ENCODE peak calls at places on chromosome 17, in nine cellular contexts. One of them, this sample, is unnamed.
A peak's percentile ranks its signal among the peaks of the same experiment; 100 is the strongest.

GRCh38 chr17:62126292-62126691 is 61.2 kb upstream of the MED13 start:
- DNase-seq in Panc1: no peak
- DNase-seq in cardiac muscle cell: no peak
- DNase-seq in MM.1S: no peak
- DNase-seq in heart left ventricle: no peak
- DNase-seq in psoas muscle: no peak
- DNase-seq in endothelial cell of umbilical vein: no peak
- DNase-seq in lung: no peak
- DNase-seq in A673: no peak
- DNase-seq in this sample: no peak

GRCh38 chr17:43827596-43827995 is 5.3 kb downstream of the MPP3 start:
- DNase-seq in heart left ventricle: no peak
- DNase-seq in Panc1: no peak
- DNase-seq in MM.1S: no peak
- DNase-seq in cardiac muscle cell: no peak
- DNase-seq in lung: no peak
- DNase-seq in A673: no peak
- DNase-seq in psoas muscle: no peak
- DNase-seq in endothelial cell of umbilical vein: no peak
- DNase-seq in this sample: no peak

GRCh38 chr17:42301022-42301421 is 12.7 kb downstream of the STAT5A start:
- DNase-seq in Panc1: no peak
- DNase-seq in cardiac muscle cell: no peak
- DNase-seq in heart left ventricle: no peak
- DNase-seq in endothelial cell of umbilical vein: no peak
- DNase-seq in lung: no peak
- DNase-seq in A673: no peak
- DNase-seq in MM.1S: no peak
- DNase-seq in psoas muscle: no peak
- DNase-seq in this sample: no peak

GRCh38 chr17:7862692-7863437 is 5.1 kb downstream of the CYB5D1 start:
- DNase-seq in psoas muscle: no peak
- DNase-seq in A673: peak; percentile 80
- DNase-seq in heart left ventricle: peak; percentile 49
- DNase-seq in cardiac muscle cell: peak; percentile 65
- DNase-seq in Panc1: no peak
- DNase-seq in lung: no peak
- DNase-seq in MM.1S: no peak
- DNase-seq in endothelial cell of umbilical vein: peak; percentile 57
- DNase-seq in this sample: peak; percentile 62

GRCh38 chr17:65099941-65100315 is 37.2 kb upstream of the RGS9 start:
- DNase-seq in A673: peak; percentile 33
- DNase-seq in Panc1: peak; percentile 62
- DNase-seq in cardiac muscle cell: peak; percentile 78
- DNase-seq in lung: no peak
- DNase-seq in heart left ventricle: no peak
- DNase-seq in endothelial cell of umbilical vein: no peak
- DNase-seq in psoas muscle: peak; percentile 74
- DNase-seq in MM.1S: peak; percentile 50
- DNase-seq in this sample: no peak

GRCh38 chr17:32541640-32542039 is 54.8 kb downstream of the CDK5R1 start:
- DNase-seq in Panc1: no peak
- DNase-seq in psoas muscle: no peak
- DNase-seq in heart left ventricle: no peak
- DNase-seq in MM.1S: no peak
- DNase-seq in endothelial cell of umbilical vein: no peak
- DNase-seq in lung: no peak
- DNase-seq in cardiac muscle cell: no peak
- DNase-seq in A673: no peak
- DNase-seq in this sample: no peak

GRCh38 chr17:13353590-13353989 is 248.1 kb downstream of the HS3ST3A1 start:
- DNase-seq in cardiac muscle cell: peak; percentile 59
- DNase-seq in lung: no peak
- DNase-seq in A673: no peak
- DNase-seq in endothelial cell of umbilical vein: no peak
- DNase-seq in MM.1S: no peak
- DNase-seq in psoas muscle: no peak
- DNase-seq in heart left ventricle: peak; percentile 20
- DNase-seq in Panc1: no peak
- DNase-seq in this sample: peak; percentile 52

GRCh38 chr17:15260376-15261062 is 4.6 kb downstream of the PMP22 start:
- DNase-seq in MM.1S: no peak
- DNase-seq in endothelial cell of umbilical vein: peak; percentile 89
- DNase-seq in lung: peak; percentile 82
- DNase-seq in A673: peak; percentile 69
- DNase-seq in Panc1: no peak
- DNase-seq in heart left ventricle: peak; percentile 92
- DNase-seq in cardiac muscle cell: peak; percentile 94
- DNase-seq in psoas muscle: peak; percentile 95
- DNase-seq in this sample: peak; percentile 88

GRCh38 chr17:43952724-43953666 is 745 bp downstream of the PYY start:
- DNase-seq in Panc1: no peak
- DNase-seq in cardiac muscle cell: no peak
- DNase-seq in psoas muscle: no peak
- DNase-seq in heart left ventricle: no peak
- DNase-seq in MM.1S: no peak
- DNase-seq in lung: no peak
- DNase-seq in A673: no peak
- DNase-seq in endothelial cell of umbilical vein: no peak
- DNase-seq in this sample: no peak

GRCh38 chr17:44738214-44738906 is 20.4 kb upstream of the ADAM11 start:
- DNase-seq in Panc1: no peak
- DNase-seq in MM.1S: peak; percentile 35
- DNase-seq in endothelial cell of umbilical vein: no peak
- DNase-seq in psoas muscle: no peak
- DNase-seq in lung: no peak
- DNase-seq in cardiac muscle cell: no peak
- DNase-seq in A673: no peak
- DNase-seq in heart left ventricle: no peak
- DNase-seq in this sample: no peak

GRCh38 chr17:32103476-32104113 is 38.7 kb upstream of the RHOT1 start:
- DNase-seq in cardiac muscle cell: peak; percentile 54
- DNase-seq in heart left ventricle: no peak
- DNase-seq in psoas muscle: no peak
- DNase-seq in A673: no peak
- DNase-seq in Panc1: no peak
- DNase-seq in endothelial cell of umbilical vein: peak; percentile 74
- DNase-seq in MM.1S: no peak
- DNase-seq in lung: no peak
- DNase-seq in this sample: peak; percentile 23

GRCh38 chr17:75693500-75694481 is 26.7 kb downstream of the SAP30BP start:
- DNase-seq in endothelial cell of umbilical vein: peak; percentile 78
- DNase-seq in Panc1: no peak
- DNase-seq in cardiac muscle cell: peak; percentile 81
- DNase-seq in heart left ventricle: peak; percentile 72
- DNase-seq in psoas muscle: peak; percentile 95
- DNase-seq in lung: peak; percentile 81
- DNase-seq in MM.1S: no peak
- DNase-seq in A673: peak; percentile 93
- DNase-seq in this sample: peak; percentile 78

DNA sequence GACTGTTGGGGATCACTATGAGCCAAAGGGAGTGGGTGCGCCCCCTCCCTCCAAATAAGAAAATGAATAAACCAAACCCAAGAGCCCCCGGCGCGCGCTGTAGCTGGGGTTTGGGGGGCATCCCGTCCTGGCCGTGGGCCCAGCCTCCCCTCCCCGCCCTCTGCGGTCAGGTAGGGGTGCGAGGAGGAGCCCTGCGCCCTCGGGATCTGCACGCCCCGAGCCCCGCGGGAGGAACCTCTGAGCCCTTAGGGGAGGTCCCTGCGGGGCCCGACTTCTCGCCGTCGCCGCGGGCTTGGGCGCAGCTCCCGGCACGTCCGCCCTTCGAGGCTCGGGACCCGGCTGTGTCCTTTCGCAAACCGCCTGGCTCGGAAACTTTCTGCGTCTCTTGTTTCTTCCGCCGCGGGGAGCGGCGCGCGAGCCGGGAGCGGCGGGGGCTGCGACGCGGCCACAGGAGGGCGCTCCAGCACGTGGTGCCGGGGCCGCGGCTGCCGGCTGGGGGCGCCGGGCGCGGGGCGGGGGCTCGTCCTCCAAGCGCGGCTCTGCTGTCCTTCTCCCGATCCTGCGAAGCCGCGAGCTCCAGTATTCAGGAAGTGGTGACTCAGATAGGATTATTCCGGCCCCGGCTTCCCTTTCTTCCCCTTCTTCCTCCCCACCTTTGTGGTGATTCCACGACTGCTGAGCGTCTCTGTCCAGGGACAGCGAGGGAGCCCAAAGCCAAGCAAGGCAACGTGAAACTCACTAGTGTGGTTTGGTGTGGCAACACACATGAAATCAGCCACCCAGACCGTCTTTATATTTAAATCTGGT is 1.6 kb downstream of the PITPNC1 start:
- DNase-seq in A673: peak; percentile 90
- DNase-seq in heart left ventricle: peak; percentile 81
- DNase-seq in psoas muscle: peak; percentile 91
- DNase-seq in lung: peak; percentile 71
- DNase-seq in cardiac muscle cell: peak; percentile 81
- DNase-seq in MM.1S: peak; percentile 80
- DNase-seq in endothelial cell of umbilical vein: peak; percentile 83
- DNase-seq in Panc1: no peak
- DNase-seq in this sample: peak; percentile 79
- TF ChIP-seq CTCF in A673: peak; percentile 57
- TF ChIP-seq CTCF in heart left ventricle: peak; percentile 72
- TF ChIP-seq CTCF in psoas muscle: peak; percentile 94
- TF ChIP-seq CTCF in lung: peak; percentile 74
- TF ChIP-seq CTCF in cardiac muscle cell: peak; percentile 49
- TF ChIP-seq CTCF in MM.1S: peak; percentile 43
- TF ChIP-seq CTCF in endothelial cell of umbilical vein: peak; percentile 59
- TF ChIP-seq CTCF in Panc1: peak; percentile 94
- TF ChIP-seq CTCF in this sample: peak; percentile 90

GRCh38 chr17:74464730-74465377 is 1.6 kb upstream of the CD300A start:
- DNase-seq in MM.1S: no peak
- DNase-seq in A673: no peak
- DNase-seq in endothelial cell of umbilical vein: no peak
- DNase-seq in heart left ventricle: no peak
- DNase-seq in cardiac muscle cell: no peak
- DNase-seq in psoas muscle: no peak
- DNase-seq in lung: no peak
- DNase-seq in Panc1: no peak
- DNase-seq in this sample: no peak
- H3K27me3 ChIP-seq in MM.1S: peaks cover 3% of the 10 kb centered on the region
- H3K27me3 ChIP-seq in A673: no peaks in the 10 kb centered on the region
- H3K27me3 ChIP-seq in endothelial cell of umbilical vein: peaks cover 11% of the 10 kb centered on the region
- H3K27me3 ChIP-seq in heart left ventricle: peaks cover 25% of the 10 kb centered on the region
- H3K27me3 ChIP-seq in cardiac muscle cell: peaks cover 15% of the 10 kb centered on the region
- H3K27me3 ChIP-seq in psoas muscle: no peaks in the 10 kb centered on the region
- H3K27me3 ChIP-seq in lung: no peaks in the 10 kb centered on the region
- H3K27me3 ChIP-seq in Panc1: no peaks in the 10 kb centered on the region
- H3K27me3 ChIP-seq in this sample: no peaks in the 10 kb centered on the region

GRCh38 chr17:8896641-8897635 is 29.5 kb upstream of the PIK3R6 start:
- DNase-seq in heart left ventricle: no peak
- DNase-seq in A673: no peak
- DNase-seq in endothelial cell of umbilical vein: no peak
- DNase-seq in lung: no peak
- DNase-seq in Panc1: no peak
- DNase-seq in psoas muscle: no peak
- DNase-seq in MM.1S: no peak
- DNase-seq in cardiac muscle cell: no peak
- DNase-seq in this sample: no peak

GRCh38 chr17:8900626-8901585 is 33.4 kb upstream of the PIK3R6 start:
- DNase-seq in psoas muscle: no peak
- DNase-seq in lung: no peak
- DNase-seq in MM.1S: no peak
- DNase-seq in endothelial cell of umbilical vein: no peak
- DNase-seq in A673: no peak
- DNase-seq in heart left ventricle: no peak
- DNase-seq in Panc1: no peak
- DNase-seq in cardiac muscle cell: no peak
- DNase-seq in this sample: no peak

GRCh38 chr17:8904201-8904600 is 36.7 kb upstream of the PIK3R6 start:
- DNase-seq in psoas muscle: no peak
- DNase-seq in Panc1: no peak
- DNase-seq in heart left ventricle: no peak
- DNase-seq in endothelial cell of umbilical vein: no peak
- DNase-seq in cardiac muscle cell: no peak
- DNase-seq in A673: no peak
- DNase-seq in lung: no peak
- DNase-seq in MM.1S: no peak
- DNase-seq in this sample: no peak

GRCh38 chr17:8896087-8896486 is 28.6 kb upstream of the PIK3R6 start:
- DNase-seq in endothelial cell of umbilical vein: no peak
- DNase-seq in psoas muscle: no peak
- DNase-seq in MM.1S: no peak
- DNase-seq in heart left ventricle: no peak
- DNase-seq in lung: no peak
- DNase-seq in cardiac muscle cell: no peak
- DNase-seq in A673: no peak
- DNase-seq in Panc1: no peak
- DNase-seq in this sample: no peak

DNA sequence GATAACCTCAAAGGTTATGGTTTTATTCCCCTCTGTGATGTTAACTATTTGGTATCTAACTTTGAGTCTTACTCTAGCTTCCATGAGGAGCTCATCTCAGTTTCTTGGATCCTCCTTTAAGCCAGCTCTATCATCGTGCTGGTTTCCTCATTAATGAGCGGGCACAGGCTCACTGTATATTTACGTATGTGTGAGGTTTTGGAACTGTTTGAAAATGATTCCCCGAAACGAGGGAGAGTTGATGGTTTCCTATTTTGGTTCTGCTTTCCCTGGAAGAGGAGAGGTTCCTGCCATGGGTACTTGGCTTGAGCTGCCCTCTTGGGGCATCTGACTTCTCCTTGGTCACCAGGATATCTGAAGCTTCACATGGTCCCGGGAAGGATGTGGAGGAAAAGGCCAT is 32.7 kb upstream of the PIK3R6 start:
- DNase-seq in cardiac muscle cell: no peak
- DNase-seq in endothelial cell of umbilical vein: no peak
- DNase-seq in A673: no peak
- DNase-seq in Panc1: no peak
- DNase-seq in lung: no peak
- DNase-seq in MM.1S: no peak
- DNase-seq in psoas muscle: no peak
- DNase-seq in heart left ventricle: no peak
- DNase-seq in this sample: no peak
- H3K27ac ChIP-seq in cardiac muscle cell: no peak overlapping the region
- H3K27ac ChIP-seq in endothelial cell of umbilical vein: no peak overlapping the region
- H3K27ac ChIP-seq in A673: no peak overlapping the region
- H3K27ac ChIP-seq in Panc1: no peak overlapping the region
- H3K27ac ChIP-seq in lung: no peak overlapping the region
- H3K27ac ChIP-seq in MM.1S: peak overlapping the region; percentile 13
- H3K27ac ChIP-seq in psoas muscle: no peak overlapping the region
- H3K27ac ChIP-seq in heart left ventricle: peak overlapping the region; percentile 42
- H3K27ac ChIP-seq in this sample: no peak overlapping the region

DNA sequence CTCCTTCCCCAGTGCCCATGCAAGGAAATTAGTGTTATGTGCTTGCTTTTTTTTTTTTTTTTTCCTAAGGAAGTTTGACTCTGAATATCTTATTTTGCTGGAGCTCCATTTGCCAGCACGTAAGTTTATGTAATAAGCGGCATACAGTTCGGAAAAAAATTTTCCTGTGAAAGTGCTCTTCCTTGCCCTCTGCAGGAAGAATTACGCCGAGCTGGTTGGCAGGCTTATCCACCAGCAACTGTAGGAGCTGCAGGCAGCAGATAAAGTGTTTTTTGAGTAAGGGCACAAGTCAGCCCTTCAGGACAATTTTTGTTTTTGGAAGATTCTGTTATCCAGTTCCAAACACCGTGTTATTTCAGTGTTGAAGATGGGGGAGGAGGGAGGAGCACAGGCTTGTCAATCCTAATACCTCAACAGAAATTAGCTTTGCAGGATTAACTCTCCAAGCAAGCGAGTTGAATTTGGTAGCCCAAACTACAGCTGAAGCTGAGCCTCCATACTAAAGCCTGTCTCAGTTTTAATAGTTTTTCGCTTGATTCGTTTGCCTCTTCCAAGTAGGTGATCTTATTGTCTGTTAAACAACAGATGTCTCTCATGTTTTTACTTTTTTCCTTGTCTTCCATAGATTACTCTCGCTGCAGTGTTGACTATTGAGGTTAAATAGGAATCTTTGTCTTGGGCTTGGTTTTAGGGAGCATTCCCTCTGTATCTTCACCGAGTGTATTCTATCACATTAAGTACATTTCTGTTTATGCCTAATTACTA is 1.1 kb downstream of the SPECC1 start:
- DNase-seq in heart left ventricle: peak; percentile 36
- DNase-seq in endothelial cell of umbilical vein: peak; percentile 61
- DNase-seq in cardiac muscle cell: peak; percentile 71
- DNase-seq in MM.1S: peak; percentile 44
- DNase-seq in Panc1: peak; percentile 76
- DNase-seq in lung: no peak
- DNase-seq in A673: peak; percentile 71
- DNase-seq in psoas muscle: no peak
- DNase-seq in this sample: peak; percentile 32
- TF ChIP-seq CTCF in heart left ventricle: peak; percentile 7
- TF ChIP-seq CTCF in endothelial cell of umbilical vein: peak; percentile 42
- TF ChIP-seq CTCF in cardiac muscle cell: peak; percentile 61
- TF ChIP-seq CTCF in MM.1S: peak; percentile 34
- TF ChIP-seq CTCF in Panc1: peak; percentile 50
- TF ChIP-seq CTCF in lung: peak; percentile 5
- TF ChIP-seq CTCF in A673: peak; percentile 61
- TF ChIP-seq CTCF in psoas muscle: no peak
- TF ChIP-seq CTCF in this sample: peak; percentile 42